ENCODE peak calls at places on chromosomes 13 and 19, in four cellular contexts. S is K562, G is HepG2, N is A549. B is an unnamed sample.

GRCh38 chr19:17605761-17606745 is 50.6 kb downstream of the COLGALT1 start:
- DNase-seq in S (peak; percentile 97), G (peak; percentile 80), N (peak; percentile 95), B (peak; percentile 95)

GRCh38 chr13:20704459-20705069 is 1.1 kb downstream of the IL17D start:
- DNase-seq in S (no peak), G (no peak), N (no peak), B (no peak)

GRCh38 chr19:46718157-46718933 is 1.4 kb upstream of the PRKD2 start:
- DNase-seq in S (no peak), G (no peak), N (peak; percentile 63), B (peak; percentile 39)

GRCh38 chr19:38634757-38635482 is 12.5 kb upstream of the ACTN4 start:
- DNase-seq in S (peak; percentile 74), G (no peak), N (peak; percentile 80), B (peak; percentile 84)

GRCh38 chr19:30029721-30030510 is 87.9 kb downstream of the URI1 start:
- DNase-seq in S (no peak), G (no peak), N (peak; percentile 54), B (no peak)

GRCh38 chr13:108120332-108120731 is 95.0 kb downstream of the LIG4 start:
- DNase-seq in S (no peak), G (no peak), N (no peak), B (peak; percentile 24)

GRCh38 chr19:45414468-45414867 is 8.0 kb downstream of the POLR1G start:
- DNase-seq in S (no peak), G (no peak), N (no peak), B (no peak)

GRCh38 chr13:58843567-58843966 is 1212.0 kb downstream of the PCDH17 start:
- DNase-seq in S (no peak), G (peak; percentile 1), N (no peak), B (no peak)

GRCh38 chr19:2986951-2987491 is 9.7 kb downstream of the TLE6 start:
- DNase-seq in S (no peak), G (no peak), N (no peak), B (peak; percentile 61)

GRCh38 chr13:45194081-45194939 is 6.5 kb downstream of the KCTD4 start:
- DNase-seq in S (no peak), G (no peak), N (peak; percentile 33), B (peak; percentile 41)

GRCh38 chr13:101149735-101150380 is 266.4 kb downstream of the NALCN start:
- DNase-seq in S (no peak), G (no peak), N (peak; percentile 13), B (peak; percentile 35)

GRCh38 chr13:76992548-76993001 is 694 bp downstream of the CLN5 start:
- DNase-seq in S (peak; percentile 9), G (no peak), N (peak; percentile 17), B (peak; percentile 29)

GRCh38 chr13:76993473-76993872 is 1.6 kb downstream of the CLN5 start:
- DNase-seq in S (no peak), G (no peak), N (no peak), B (no peak)

GRCh38 chr13:76994281-76994680 is 2.4 kb downstream of the CLN5 start:
- DNase-seq in S (no peak), G (no peak), N (no peak), B (no peak)

GRCh38 chr13:76991796-76992547 is at the start of gene CLN5:
- DNase-seq in S (peak; percentile 90), G (peak; percentile 86), N (peak; percentile 90), B (peak; percentile 93)

GRCh38 chr13:76993021-76993420 is 1.1 kb downstream of the CLN5 start:
- DNase-seq in S (no peak), G (no peak), N (no peak), B (no peak)
- TF ChIP-seq NR3C1 in S (no peak), G (no peak), N (no peak), B (no peak)

DNA sequence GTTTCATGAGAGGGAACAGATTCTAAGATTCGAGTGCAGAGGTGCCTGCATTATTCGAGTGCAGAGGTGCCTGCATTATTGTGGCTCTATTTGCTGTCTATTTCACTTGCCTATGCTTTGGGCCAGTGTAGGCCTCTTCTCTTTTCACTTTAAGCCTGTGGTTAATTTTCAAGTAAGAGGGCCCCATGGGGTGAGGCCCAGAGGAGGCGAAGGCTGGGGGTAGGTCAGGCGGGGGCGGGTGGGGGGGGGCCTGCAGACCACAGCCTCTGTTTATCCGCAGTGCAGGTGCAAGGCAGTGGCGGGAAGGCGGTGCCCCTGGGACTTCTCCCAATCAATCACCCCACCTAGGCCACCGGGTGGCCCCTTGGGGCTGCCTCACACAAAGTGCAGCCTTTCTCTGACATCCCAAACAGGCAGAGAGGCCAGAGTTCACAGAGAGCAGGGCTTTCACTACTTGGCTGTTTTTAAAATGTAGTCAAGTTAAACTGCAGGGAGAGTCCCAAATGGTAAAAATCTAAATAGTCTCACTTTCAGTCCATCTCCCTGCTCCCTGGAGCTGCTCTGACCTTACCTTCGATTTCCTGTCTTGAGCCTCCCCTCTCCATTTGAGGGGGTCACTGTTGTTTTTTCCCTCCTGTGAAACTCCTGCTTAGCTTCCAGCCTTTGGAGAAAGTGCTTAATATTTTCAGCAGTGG is 249.1 kb downstream of the DLEU7 start:
- DNase-seq in S (no peak), G (peak; percentile 34), N (no peak), B (peak; percentile 43)
- TF ChIP-seq ESRRA in S (no peak), G (no peak), N (no peak), B (no peak)

DNA sequence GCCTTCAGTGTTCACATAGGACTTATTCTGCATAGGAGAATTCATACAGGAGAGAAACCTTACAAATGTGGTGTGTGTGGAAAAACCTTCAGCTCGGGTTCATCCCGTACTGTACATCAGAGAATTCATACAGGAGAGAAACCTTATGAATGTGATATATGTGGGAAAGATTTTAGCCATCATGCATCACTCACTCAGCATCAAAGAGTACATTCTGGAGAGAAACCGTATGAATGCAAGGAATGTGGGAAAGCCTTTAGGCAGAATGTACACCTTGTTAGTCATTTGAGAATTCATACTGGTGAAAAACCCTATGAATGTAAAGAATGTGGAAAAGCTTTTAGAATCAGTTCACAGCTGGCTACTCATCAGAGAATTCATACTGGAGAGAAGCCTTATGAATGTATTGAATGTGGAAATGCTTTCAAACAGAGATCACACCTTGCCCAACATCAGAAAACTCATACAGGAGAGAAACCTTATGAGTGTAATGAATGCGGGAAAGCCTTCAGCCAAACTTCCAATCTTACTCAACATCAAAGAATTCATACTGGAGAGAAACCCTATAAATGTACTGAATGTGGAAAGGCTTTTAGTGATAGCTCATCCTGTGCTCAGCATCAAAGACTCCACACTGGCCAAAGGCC is 13.4 kb upstream of the ZFP28 start:
- DNase-seq in S (no peak), G (no peak), N (no peak), B (no peak)
- TF ChIP-seq NR3C1 in S (no peak), G (no peak), N (no peak), B (no peak)

GRCh38 chr13:110826101-110826500 is 88.8 kb downstream of the ANKRD10 start:
- DNase-seq in S (no peak), G (no peak), N (no peak), B (no peak)
- TF ChIP-seq ESRRA in S (no peak), G (no peak), N (no peak), B (no peak)

GRCh38 chr19:51140441-51140840 is 1.7 kb upstream of the SIGLEC7 start:
- DNase-seq in S (no peak), G (no peak), N (no peak), B (no peak)
- TF ChIP-seq NR3C1 in S (no peak), G (no peak), N (no peak), B (no peak)